ENCODE peak calls at places on chromosomes 11 and 22, in eight cellular contexts. P, G, Q, O, N, Y, F and R are unnamed samples.

GRCh38 chr22:37275134-37275533 is 7.2 kb upstream of the CYTH4 start:
- DNase-seq in P (no peak), G (no peak), Q (no peak), O (no peak), N (no peak), Y (no peak), F (no peak), R (no peak)

GRCh38 chr11:3105791-3106735 is 48.8 kb upstream of the CARS1 start:
- DNase-seq in P (no peak), G (no peak), Q (no peak), O (no peak), N (no peak), Y (no peak), F (no peak), R (no peak)

GRCh38 chr11:76654310-76654851 is 16.2 kb downstream of the LRRC32 start:
- DNase-seq in P (no peak), G (no peak), Q (no peak), O (no peak), N (no peak), Y (no peak), F (peak; percentile 34), R (no peak)

GRCh38 chr11:57903441-57904123 is 120.1 kb upstream of the OR9Q1 start:
- DNase-seq in P (no peak), G (no peak), Q (no peak), O (no peak), N (peak; percentile 91), Y (no peak), F (peak; percentile 86), R (no peak)

GRCh38 chr22:21573293-21573734 is 5.8 kb downstream of the UBE2L3 start:
- DNase-seq in P (no peak), G (no peak), Q (no peak), O (no peak), N (no peak), Y (no peak), F (no peak), R (no peak)

GRCh38 chr11:102926946-102927623 is 28.4 kb downstream of the MMP13 start:
- DNase-seq in P (no peak), G (no peak), Q (no peak), O (no peak), N (no peak), Y (no peak), F (no peak), R (no peak)

GRCh38 chr11:35655856-35656255 is 6.7 kb upstream of the TRIM44 start:
- DNase-seq in P (no peak), G (no peak), Q (no peak), O (no peak), N (no peak), Y (no peak), F (no peak), R (no peak)

GRCh38 chr11:115170133-115170815 is 333.9 kb downstream of the CADM1 start:
- DNase-seq in P (peak; percentile 29), G (no peak), Q (no peak), O (no peak), N (peak; percentile 11), Y (no peak), F (peak; percentile 15), R (no peak)

GRCh38 chr11:25900814-25901213 is 431.1 kb upstream of the ANO3 start:
- DNase-seq in P (no peak), G (no peak), Q (no peak), O (no peak), N (no peak), Y (no peak), F (no peak), R (no peak)

GRCh38 chr11:119723243-119723951 is 5.6 kb downstream of the NECTIN1 start:
- DNase-seq in P (no peak), G (no peak), Q (no peak), O (no peak), N (no peak), Y (no peak), F (no peak), R (no peak)

GRCh38 chr11:111775024-111775710 is 9.0 kb upstream of the PPP2R1B start:
- DNase-seq in P (no peak), G (no peak), Q (no peak), O (no peak), N (no peak), Y (no peak), F (peak; percentile 72), R (no peak)

GRCh38 chr11:61406067-61406466 is 13.7 kb downstream of the TMEM216 start:
- DNase-seq in P (no peak), G (no peak), Q (no peak), O (peak; percentile 11), N (no peak), Y (no peak), F (no peak), R (no peak)

GRCh38 chr11:75689861-75690641 is 21.2 kb upstream of the MAP6 start:
- DNase-seq in P (peak; percentile 46), G (no peak), Q (no peak), O (no peak), N (no peak), Y (no peak), F (no peak), R (no peak)

GRCh38 chr11:130832571-130833432 is 83.5 kb downstream of the SNX19 start:
- DNase-seq in P (no peak), G (no peak), Q (no peak), O (no peak), N (peak; percentile 28), Y (no peak), F (no peak), R (no peak)

GRCh38 chr11:48034926-48035876 is 54.8 kb downstream of the PTPRJ start:
- DNase-seq in P (no peak), G (no peak), Q (no peak), O (peak; percentile 51), N (no peak), Y (no peak), F (peak; percentile 58), R (no peak)

GRCh38 chr11:61967924-61968757 is 707 bp upstream of the FTH1 start:
- DNase-seq in P (peak; percentile 64), G (peak; percentile 22), Q (no peak), O (peak; percentile 66), N (peak; percentile 40), Y (no peak), F (peak; percentile 48), R (peak; percentile 46)

GRCh38 chr11:67352546-67353316 is 615 bp downstream of the POLD4 start:
- DNase-seq in P (peak; percentile 62), G (no peak), Q (no peak), O (no peak), N (no peak), Y (no peak), F (peak; percentile 54), R (peak; percentile 50)

GRCh38 chr11:13287026-13287425 is 9.4 kb downstream of the BMAL1 start:
- DNase-seq in P (no peak), G (no peak), Q (no peak), O (no peak), N (no peak), Y (no peak), F (no peak), R (peak; percentile 38)

GRCh38 chr11:13117344-13117743 is 108.2 kb downstream of the RASSF10 start:
- DNase-seq in P (no peak), G (no peak), Q (no peak), O (no peak), N (no peak), Y (no peak), F (no peak), R (no peak)

GRCh38 chr11:46736615-46737014 is 17.6 kb downstream of the F2 start:
- DNase-seq in P (no peak), G (no peak), Q (no peak), O (no peak), N (no peak), Y (no peak), F (no peak), R (no peak)

GRCh38 chr11:66505276-66505816 is 5.1 kb upstream of the BBS1 start:
- DNase-seq in P (no peak), G (no peak), Q (no peak), O (no peak), N (no peak), Y (no peak), F (no peak), R (no peak)

GRCh38 chr11:47225552-47226137 is 10.9 kb downstream of the DDB2 start:
- DNase-seq in P (no peak), G (no peak), Q (no peak), O (no peak), N (no peak), Y (no peak), F (no peak), R (no peak)

GRCh38 chr11:34680918-34681554 is 60.1 kb downstream of the EHF start:
- DNase-seq in P (no peak), G (no peak), Q (no peak), O (no peak), N (peak; percentile 72), Y (no peak), F (peak; percentile 87), R (no peak)

GRCh38 chr11:119305556-119306372 is 11.2 kb downstream of the MCAM start:
- DNase-seq in P (no peak), G (no peak), Q (no peak), O (no peak), N (no peak), Y (no peak), F (no peak), R (no peak)

GRCh38 chr22:49838771-49839717 is 11.4 kb upstream of the BRD1 start:
- DNase-seq in P (peak; percentile 78), G (peak; percentile 95), Q (peak; percentile 83), O (no peak), N (peak; percentile 43), Y (peak; percentile 85), F (no peak), R (peak; percentile 85)

GRCh38 chr22:45832180-45832579 is 144.8 kb downstream of the WNT7B start:
- DNase-seq in P (no peak), G (no peak), Q (no peak), O (no peak), N (peak; percentile 30), Y (no peak), F (no peak), R (no peak)

GRCh38 chr11:37411289-37411688 is 813.3 kb upstream of the RAG2 start:
- DNase-seq in P (no peak), G (no peak), Q (no peak), O (no peak), N (peak; percentile 54), Y (no peak), F (no peak), R (no peak)

GRCh38 chr11:73729594-73730206 is 31.2 kb downstream of the RAB6A start:
- DNase-seq in P (no peak), G (no peak), Q (no peak), O (no peak), N (no peak), Y (no peak), F (peak; percentile 8), R (no peak)

GRCh38 chr11:61281581-61282250 is 13.4 kb downstream of the VWCE start:
- DNase-seq in P (peak; percentile 55), G (no peak), Q (no peak), O (no peak), N (peak; percentile 86), Y (no peak), F (no peak), R (no peak)

GRCh38 chr11:61069427-61069826 is 32.9 kb upstream of the CD5 start:
- DNase-seq in P (no peak), G (no peak), Q (no peak), O (no peak), N (no peak), Y (no peak), F (no peak), R (no peak)

GRCh38 chr11:73991471-73992006 is 8.9 kb upstream of the UCP2 start:
- DNase-seq in P (no peak), G (no peak), Q (no peak), O (no peak), N (no peak), Y (no peak), F (no peak), R (no peak)

GRCh38 chr11:66443602-66444001 is 5.0 kb upstream of the MRPL11 start:
- DNase-seq in P (no peak), G (no peak), Q (no peak), O (no peak), N (peak; percentile 71), Y (no peak), F (peak; percentile 85), R (no peak)

GRCh38 chr11:70910835-70911234 is 341.5 kb downstream of the SHANK2 start:
- DNase-seq in P (no peak), G (no peak), Q (no peak), O (no peak), N (peak; percentile 75), Y (no peak), F (no peak), R (no peak)

GRCh38 chr11:63985812-63986155 is 454 bp upstream of the OTUB1 start:
- DNase-seq in P (peak; percentile 75), G (peak; percentile 38), Q (peak; percentile 57), O (peak; percentile 47), N (no peak), Y (peak; percentile 56), F (no peak), R (peak; percentile 72)